ENCODE peak calls at places on chromosomes 12 and 14, in four cellular contexts. A is Peyer's patch, Q is GM23338, K is body of pancreas. X is an unnamed sample.

GRCh38 chr14:53110103-53110502 is 43.0 kb downstream of the DDHD1 start:
- DNase-seq in Q (no peak), K (no peak), A (no peak), X (no peak)

GRCh38 chr12:111386891-111387290 is 18.0 kb upstream of the PHETA1 start:
- DNase-seq in Q (no peak), K (no peak), A (no peak), X (no peak)

GRCh38 chr14:72801381-72801812 is 92.5 kb downstream of the DPF3 start:
- DNase-seq in A (no peak), Q (no peak), K (no peak), X (no peak)

GRCh38 chr12:80825506-80825905 is 108.8 kb downstream of the MYF5 start:
- DNase-seq in Q (no peak), K (no peak), A (no peak), X (no peak)

GRCh38 chr14:63664143-63664460 is 22.4 kb upstream of the WDR89 start:
- DNase-seq in Q (no peak), K (no peak), A (no peak), X (no peak)

GRCh38 chr12:18810537-18811253 is 72.8 kb downstream of the CAPZA3 start:
- DNase-seq in Q (no peak), K (no peak), A (no peak), X (no peak)

GRCh38 chr14:54026671-54027070 is 70.0 kb upstream of the BMP4 start:
- DNase-seq in K (no peak), Q (no peak), A (no peak), X (no peak)

GRCh38 chr12:88805286-88805685 is 225.0 kb upstream of the KITLG start:
- DNase-seq in A (no peak), Q (no peak), K (no peak), X (no peak)

GRCh38 chr14:36766974-36767373 is 105.3 kb downstream of the PAX9 start:
- DNase-seq in A (no peak), Q (no peak), K (no peak), X (no peak)

GRCh38 chr14:62691613-62692489 is 353.4 kb downstream of the KCNH5 start:
- DNase-seq in K (peak; percentile 63), A (no peak), Q (no peak), X (no peak)

GRCh38 chr12:56299308-56299852 is 750 bp downstream of the CS start:
- DNase-seq in A (no peak), Q (no peak), K (peak; percentile 27), X (peak; percentile 1)

GRCh38 chr12:15701721-15702156 is 87.4 kb downstream of the EPS8 start:
- DNase-seq in Q (no peak), K (no peak), A (no peak), X (no peak)

GRCh38 chr14:70822706-70823185 is 13.4 kb upstream of the MAP3K9 start:
- DNase-seq in Q (peak; percentile 96), A (no peak), K (peak; percentile 24), X (no peak)

GRCh38 chr12:113929312-113929989 is 36.7 kb downstream of the RBM19 start:
- DNase-seq in Q (no peak), A (no peak), K (no peak), X (no peak)

GRCh38 chr12:120316798-120317257 is 10.8 kb downstream of the PLA2G1B start:
- DNase-seq in K (peak; percentile 82), Q (no peak), A (no peak), X (no peak)

GRCh38 chr12:54378791-54379400 is 5.6 kb downstream of the ZNF385A start:
- DNase-seq in K (peak; percentile 67), A (no peak), Q (peak; percentile 80), X (peak; percentile 16)

GRCh38 chr14:74302634-74303569 is at the start of gene ABCD4:
- DNase-seq in A (peak; percentile 96), Q (peak; percentile 99), K (peak; percentile 93), X (peak; percentile 66)

GRCh38 chr12:90836689-90837088 is 118.3 kb downstream of the CCER1 start:
- DNase-seq in Q (no peak), K (no peak), A (no peak), X (no peak)

GRCh38 chr14:102510616-102511520 is 1.3 kb upstream of the ANKRD9 start:
- DNase-seq in K (peak; percentile 44), A (peak; percentile 25), Q (peak; percentile 94), X (no peak)

GRCh38 chr12:116324684-116325664 is 47.5 kb upstream of the MED13L start:
- DNase-seq in A (peak; percentile 32), Q (no peak), K (no peak), X (no peak)

GRCh38 chr12:87848248-87848868 is 180.8 kb downstream of the C12orf50 start:
- DNase-seq in Q (peak; percentile 69), A (no peak), K (peak; percentile 28), X (peak; percentile 4)

GRCh38 chr12:8637244-8637643 is 24.6 kb upstream of the AICDA start:
- DNase-seq in K (no peak), A (no peak), Q (no peak), X (no peak)

GRCh38 chr14:24665440-24665991 is 31.5 kb upstream of the GZMB start:
- DNase-seq in K (no peak), A (peak; percentile 25), Q (no peak), X (peak; percentile 52)

GRCh38 chr12:54704187-54704586 is 56.0 kb upstream of the DCD start:
- DNase-seq in A (no peak), K (no peak), Q (no peak), X (no peak)

GRCh38 chr12:10111451-10111850 is 12.7 kb upstream of the CLEC1A start:
- DNase-seq in K (no peak), Q (no peak), A (no peak), X (no peak)

GRCh38 chr12:121765573-121765972 is 27.9 kb downstream of the RHOF start:
- DNase-seq in A (no peak), Q (no peak), K (no peak), X (no peak)

DNA sequence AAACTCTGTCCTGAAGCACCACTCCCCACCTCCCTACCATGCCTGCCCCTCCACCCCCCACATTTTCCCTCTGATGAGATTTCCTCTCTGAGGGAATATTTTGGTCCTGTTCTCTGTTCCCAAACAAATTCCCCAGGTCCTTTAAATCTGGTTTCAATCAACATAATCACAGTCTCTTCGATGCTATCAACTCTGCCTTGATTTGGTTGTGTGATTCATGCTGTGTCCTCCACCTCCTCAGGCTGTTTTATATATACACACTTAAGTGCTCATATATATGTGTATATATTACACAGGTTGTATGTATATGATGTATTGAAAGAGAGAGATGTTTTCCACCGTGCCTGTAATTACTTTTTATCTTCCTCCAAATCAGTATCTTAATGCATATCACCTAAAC is 36.0 kb downstream of the NTF3 start:
- DNase-seq in A (no peak), K (no peak), Q (no peak), X (no peak)
- H3K27me3 ChIP-seq in A (no peaks in the 10 kb centered on the region), K (no peaks in the 10 kb centered on the region), Q (no peaks in the 10 kb centered on the region), X (no peaks in the 10 kb centered on the region)

GRCh38 chr14:94455928-94456327 is 3.3 kb upstream of the SERPINA11 start:
- DNase-seq in A (no peak), Q (no peak), K (no peak), X (no peak)
- H3K27ac ChIP-seq in A (no peak overlapping the region), Q (no peak overlapping the region), K (no peak overlapping the region), X (no peak overlapping the region)

GRCh38 chr12:455821-456220 is 3.9 kb upstream of the B4GALNT3 start:
- DNase-seq in A (no peak), Q (no peak), K (no peak), X (no peak)
- H3K27me3 ChIP-seq in A (no peaks in the 10 kb centered on the region), Q (peaks cover 31% of the 10 kb centered on the region), K (no peaks in the 10 kb centered on the region), X (no peaks in the 10 kb centered on the region)

DNA sequence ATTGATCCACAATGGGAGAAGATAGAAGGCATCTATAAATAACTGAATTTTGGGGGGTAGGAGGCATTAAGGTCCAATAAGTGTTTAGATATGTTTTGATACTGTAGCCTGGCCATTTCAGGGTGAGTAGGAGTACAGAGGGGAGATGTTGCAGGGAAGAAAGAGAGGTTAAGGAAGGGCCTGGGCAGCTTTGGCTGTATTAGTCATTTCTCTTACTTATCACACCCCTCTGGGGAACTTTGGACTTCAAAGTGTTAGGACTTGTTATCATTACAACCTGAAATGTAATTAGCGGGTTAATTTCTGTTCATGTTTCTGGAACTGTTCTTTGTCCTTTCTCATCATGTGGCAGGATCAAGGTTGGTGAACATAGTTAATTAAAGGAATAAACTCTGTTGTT is 40.3 kb downstream of the SUSD6 start:
- DNase-seq in K (no peak), A (no peak), Q (no peak), X (no peak)
- H3K27ac ChIP-seq in K (peak overlapping the region; percentile 69), A (peak overlapping the region; percentile 94), Q (no peak overlapping the region), X (no peak overlapping the region)

DNA sequence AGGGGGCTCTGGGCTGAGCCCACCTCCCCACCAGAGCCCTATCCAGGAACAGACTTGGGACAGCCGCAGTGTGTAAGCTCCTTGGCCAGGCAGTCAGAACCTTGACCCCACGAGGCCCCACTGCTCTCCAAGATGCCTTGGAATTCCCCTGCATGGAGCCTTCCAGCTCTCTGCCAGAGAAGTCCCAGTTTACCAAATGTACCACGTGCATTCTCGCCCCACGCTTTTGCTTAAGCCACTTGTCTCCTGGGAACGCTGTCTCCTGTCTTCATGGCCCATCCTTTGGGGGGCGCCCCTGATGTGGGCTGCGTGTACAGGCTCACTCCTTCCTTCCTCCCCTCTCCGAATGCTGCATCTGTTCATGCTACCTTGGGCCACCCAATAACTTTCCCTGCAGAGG is 7.9 kb downstream of the FAIM2 start:
- DNase-seq in Q (peak; percentile 46), A (no peak), K (no peak), X (no peak)
- H3K27me3 ChIP-seq in Q (no peaks in the 10 kb centered on the region), A (no peaks in the 10 kb centered on the region), K (no peaks in the 10 kb centered on the region), X (no peaks in the 10 kb centered on the region)

X was measured in CD8-positive, alpha-beta memory T cell.